ENCODE peak calls at places on chromosome 12, in five cellular contexts. Y is cardiac muscle cell, R is heart left ventricle, H is testis, E is foreskin fibroblast. C is an unnamed sample.
A peak's percentile ranks its signal among the peaks of the same experiment; 100 is the strongest.

GRCh38 chr12:42296503-42297109 is 29.3 kb downstream of the ZCRB1 start:
- DNase-seq in Y (peak; percentile 18), H (peak; percentile 19), E (no peak), R (no peak), C (no peak)

GRCh38 chr12:100797246-100797645 is 2.7 kb downstream of the ANO4 start:
- DNase-seq in H (no peak), R (no peak), Y (no peak), E (no peak), C (no peak)

GRCh38 chr12:111084172-111084571 is 163.8 kb upstream of the MYL2 start:
- DNase-seq in R (no peak), H (no peak), E (no peak), Y (no peak), C (no peak)

GRCh38 chr12:6303046-6303445 is 7.4 kb upstream of the PLEKHG6 start:
- DNase-seq in H (no peak), R (no peak), E (no peak), Y (no peak), C (no peak)

GRCh38 chr12:114166360-114166759 is 200.2 kb upstream of the RBM19 start:
- DNase-seq in E (peak; percentile 45), Y (peak; percentile 81), R (no peak), H (peak; percentile 51), C (no peak)

GRCh38 chr12:103571286-103571685 is 15.8 kb upstream of the STAB2 start:
- DNase-seq in E (no peak), Y (peak; percentile 14), H (peak; percentile 34), R (peak; percentile 60), C (no peak)

GRCh38 chr12:71128191-71128590 is 29.6 kb downstream of the TSPAN8 start:
- DNase-seq in R (no peak), E (peak; percentile 22), Y (peak; percentile 19), H (no peak), C (peak; percentile 23)

GRCh38 chr12:55915481-55915856 is 12.2 kb downstream of the PYM1 start:
- DNase-seq in H (no peak), Y (no peak), E (no peak), R (no peak), C (no peak)

GRCh38 chr12:124306686-124307555 is 12.0 kb downstream of the RFLNA start:
- DNase-seq in Y (no peak), R (peak; percentile 30), H (no peak), E (no peak), C (no peak)

GRCh38 chr12:2429032-2429431 is 365.7 kb upstream of the FKBP4 start:
- DNase-seq in E (no peak), H (no peak), Y (no peak), R (no peak), C (no peak)

GRCh38 chr12:70598467-70599194 is 38.6 kb downstream of the PTPRB start:
- DNase-seq in E (no peak), Y (peak; percentile 59), R (no peak), H (peak; percentile 16), C (no peak)

GRCh38 chr12:40620564-40621019 is 71.6 kb upstream of the CNTN1 start:
- DNase-seq in E (no peak), Y (no peak), H (no peak), R (no peak), C (no peak)

GRCh38 chr12:2640709-2641108 is 154.1 kb upstream of the FKBP4 start:
- DNase-seq in R (peak; percentile 81), H (no peak), E (peak; percentile 97), Y (peak; percentile 95), C (peak; percentile 91)

GRCh38 chr12:106736051-106736957 is 38.2 kb upstream of the RIC8B start:
- DNase-seq in Y (no peak), R (no peak), H (no peak), E (no peak), C (no peak)

GRCh38 chr12:9811651-9812050 is 15.6 kb upstream of the KLRF1 start:
- DNase-seq in E (no peak), R (no peak), Y (no peak), H (no peak), C (no peak)

GRCh38 chr12:129179941-129180340 is 326.7 kb downstream of the GLT1D1 start:
- DNase-seq in H (no peak), E (no peak), R (no peak), Y (no peak), C (no peak)

GRCh38 chr12:55850893-55851292 is 8.2 kb upstream of the MMP19 start:
- DNase-seq in E (peak; percentile 52), H (no peak), R (no peak), Y (peak; percentile 50), C (peak; percentile 41)

GRCh38 chr12:25433581-25434325 is 119.3 kb downstream of the LMNTD1 start:
- DNase-seq in R (no peak), Y (peak; percentile 24), E (peak; percentile 39), H (no peak), C (no peak)

GRCh38 chr12:12976366-12976765 is 23.7 kb downstream of the HEBP1 start:
- DNase-seq in H (no peak), R (no peak), E (peak; percentile 91), Y (peak; percentile 91), C (peak; percentile 87)

GRCh38 chr12:28937196-28937595 is 211.9 kb upstream of the FAR2 start:
- DNase-seq in E (peak; percentile 40), R (no peak), H (no peak), Y (peak; percentile 49), C (peak; percentile 31)

GRCh38 chr12:114025935-114026334 is 59.8 kb upstream of the RBM19 start:
- DNase-seq in R (peak; percentile 69), E (no peak), Y (no peak), H (no peak), C (no peak)

GRCh38 chr12:27572486-27573255 is 48.7 kb downstream of the PPFIBP1 start:
- DNase-seq in Y (no peak), H (no peak), R (no peak), E (peak; percentile 60), C (no peak)

GRCh38 chr12:74415633-74416032 is 122.0 kb upstream of the ATXN7L3B start:
- DNase-seq in Y (peak; percentile 22), R (no peak), H (no peak), E (peak; percentile 0), C (no peak)

GRCh38 chr12:37545759-37546158 is 770.8 kb upstream of the ALG10B start:
- DNase-seq in R (no peak), E (no peak), H (no peak), Y (no peak), C (no peak)

GRCh38 chr12:67647547-67648305 is 819 bp upstream of the DYRK2 start:
- DNase-seq in R (peak; percentile 89), Y (peak; percentile 89), E (peak; percentile 81), H (peak; percentile 85), C (peak; percentile 69)

GRCh38 chr12:84912191-84913142 is at the start of gene SLC6A15:
- DNase-seq in Y (peak; percentile 87), H (peak; percentile 85), E (peak; percentile 95), R (peak; percentile 51), C (peak; percentile 80)

GRCh38 chr12:53313996-53314395 is 7.4 kb downstream of the AAAS start:
- DNase-seq in E (no peak), R (no peak), H (no peak), Y (no peak), C (no peak)

GRCh38 chr12:128191380-128191779 is 75.6 kb upstream of the TMEM132C start:
- DNase-seq in H (peak; percentile 79), Y (no peak), R (no peak), E (no peak), C (no peak)

GRCh38 chr12:112241176-112241575 is 115.8 kb downstream of the TRAFD1 start:
- DNase-seq in E (no peak), R (no peak), Y (no peak), H (no peak), C (no peak)

GRCh38 chr12:67661311-67662011 is 12.9 kb downstream of the DYRK2 start:
- DNase-seq in R (no peak), H (no peak), Y (peak; percentile 57), E (peak; percentile 73), C (peak; percentile 49)

GRCh38 chr12:42969357-42969756 is 379.8 kb upstream of the PRICKLE1 start:
- DNase-seq in E (no peak), Y (peak; percentile 72), R (no peak), H (no peak), C (no peak)

GRCh38 chr12:12717586-12718381 is 616 bp downstream of the CDKN1B start:
- DNase-seq in E (no peak), R (peak; percentile 79), Y (peak; percentile 26), H (peak; percentile 53), C (no peak)

GRCh38 chr12:24596768-24597388 is 352.0 kb downstream of the BCAT1 start:
- DNase-seq in R (no peak), E (no peak), H (no peak), Y (peak; percentile 69), C (no peak)

GRCh38 chr12:15854916-15855315 is 27.3 kb upstream of the STRAP start:
- DNase-seq in H (no peak), E (no peak), R (no peak), Y (no peak), C (no peak)

GRCh38 chr12:59595097-59595496 is 732 bp upstream of the SLC16A7 start:
- DNase-seq in R (no peak), Y (no peak), H (no peak), E (no peak), C (no peak)
- H3K4me3 ChIP-seq in R (peak overlapping the region; percentile 70), Y (peak overlapping the region; percentile 40), H (no peak overlapping the region), E (peak overlapping the region; percentile 59), C (peak overlapping the region; percentile 66)

GRCh38 chr12:120368789-120369475 is at the start of gene MSI1:
- DNase-seq in Y (no peak), H (no peak), E (no peak), R (no peak), C (no peak)
- H3K4me3 ChIP-seq in Y (peak within 1 kb of the TSS; percentile 100), H (peak within 1 kb of the TSS; percentile 34), E (no peak within 1 kb of the TSS), R (peak within 1 kb of the TSS; percentile 71), C (peak within 1 kb of the TSS; percentile 44)

DNA sequence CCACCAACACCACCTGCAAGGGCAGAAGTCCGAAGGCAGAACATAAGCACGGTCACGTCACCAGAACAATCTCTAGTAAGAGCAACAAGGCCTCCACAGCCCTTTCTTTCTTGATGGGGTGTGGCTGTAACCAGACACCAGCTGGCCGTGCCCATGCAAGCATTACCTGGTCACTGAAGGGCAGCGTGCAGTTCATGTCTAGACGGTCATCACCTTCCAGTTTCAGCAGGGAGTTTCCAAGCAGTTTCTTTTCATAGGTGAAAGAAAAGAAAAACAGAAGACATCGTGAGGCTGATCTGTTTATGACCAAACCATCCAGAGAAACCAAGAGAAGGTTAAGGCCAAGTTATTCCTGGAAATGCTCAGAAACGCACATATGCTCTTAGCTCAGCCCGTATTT is 42.4 kb downstream of the PRKAB1 start:
- DNase-seq in Y (no peak), E (no peak), H (no peak), R (no peak), C (no peak)
- H3K4me3 ChIP-seq in Y (no peak overlapping the region), E (no peak overlapping the region), H (no peak overlapping the region), R (no peak overlapping the region), C (no peak overlapping the region)

DNA sequence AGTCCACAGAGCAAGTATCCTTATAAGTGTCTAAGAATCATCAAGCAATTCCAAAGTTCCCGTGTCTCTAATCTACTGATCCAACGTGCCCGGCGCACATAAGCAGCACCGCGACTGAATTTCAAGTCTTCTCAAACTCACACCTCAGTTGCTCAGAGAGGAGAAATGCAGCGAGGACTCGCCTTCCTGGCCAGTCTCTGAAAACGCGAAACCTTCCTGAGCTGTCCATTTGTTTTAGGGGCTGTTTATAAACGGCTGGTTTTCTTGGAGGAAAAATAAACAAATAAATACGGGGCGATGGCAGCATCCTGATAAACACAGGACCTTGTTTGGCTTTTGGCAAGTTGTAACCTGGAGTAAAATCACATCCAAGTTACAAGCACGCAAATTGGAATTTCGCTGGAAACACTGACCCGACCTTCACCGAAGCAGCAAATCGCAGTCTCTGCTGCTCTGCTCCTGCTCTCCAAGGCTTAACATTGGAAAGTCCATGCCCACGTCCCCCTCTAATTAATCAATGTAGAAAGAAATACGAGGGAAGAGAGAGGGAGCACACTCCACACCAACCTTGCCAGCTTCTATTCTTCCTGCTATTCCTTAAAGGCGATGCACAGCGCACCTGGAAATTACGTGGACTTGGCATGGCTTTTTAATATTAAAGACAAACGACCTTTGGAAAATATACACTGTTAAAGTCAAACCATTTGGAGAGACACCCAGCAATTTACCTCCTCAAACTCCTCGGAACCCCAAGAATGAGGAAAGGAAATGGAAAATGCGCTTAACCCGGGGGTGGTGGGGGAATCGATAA is 248.7 kb downstream of the APAF1 start:
- DNase-seq in R (no peak), Y (no peak), H (no peak), E (no peak), C (no peak)
- H3K4me3 ChIP-seq in R (no peak overlapping the region), Y (peak overlapping the region; percentile 40), H (peak overlapping the region; percentile 46), E (no peak overlapping the region), C (no peak overlapping the region)

C was measured in skeletal muscle cell.